ENCODE peak calls at places on chromosomes 2 and 18, in four cellular contexts. N is K562, V is HepG2, R is GM12878. I is an unnamed sample.
A peak's percentile ranks its signal among the peaks of the same experiment; 100 is the strongest.

GRCh38 chr2:86216577-86217555 is 17.6 kb downstream of the MRPL35 start:
- DNase-seq in N (peak; percentile 61), V (no peak), R (no peak), I (no peak)

GRCh38 chr2:173076557-173077345 is 1.1 kb downstream of the MAP3K20 start:
- DNase-seq in N (peak; percentile 48), V (no peak), R (peak; percentile 20), I (peak; percentile 37)

GRCh38 chr2:10620481-10620880 is 69.3 kb downstream of the NOL10 start:
- DNase-seq in N (no peak), V (no peak), R (no peak), I (no peak)

GRCh38 chr2:172408143-172408766 is 19.1 kb upstream of the ITGA6 start:
- DNase-seq in N (no peak), V (no peak), R (no peak), I (no peak)

GRCh38 chr2:191631754-191632153 is 46.2 kb upstream of the NABP1 start:
- DNase-seq in N (peak; percentile 11), V (peak; percentile 35), R (no peak), I (peak; percentile 52)

GRCh38 chr2:131046580-131047274 is 46.5 kb downstream of the FAM168B start:
- DNase-seq in N (no peak), V (no peak), R (no peak), I (no peak)

GRCh38 chr2:121199281-121200010 is 85.6 kb downstream of the TFCP2L1 start:
- DNase-seq in N (no peak), V (no peak), R (no peak), I (no peak)

GRCh38 chr2:32865399-32866068 is 81.2 kb upstream of the LTBP1 start:
- DNase-seq in N (no peak), V (no peak), R (no peak), I (no peak)

GRCh38 chr2:240582781-240583180 is 3.8 kb upstream of the CAPN10 start:
- DNase-seq in N (no peak), V (no peak), R (no peak), I (no peak)

GRCh38 chr18:59631583-59632181 is 65.5 kb downstream of the CCBE1 start:
- DNase-seq in N (peak; percentile 10), V (peak; percentile 1), R (no peak), I (peak; percentile 20)

GRCh38 chr2:37201766-37202165 is 5.5 kb downstream of the CEBPZOS start:
- DNase-seq in N (no peak), V (no peak), R (no peak), I (no peak)

GRCh38 chr2:95530734-95531133 is 46.2 kb upstream of the TRIM43B start:
- DNase-seq in N (no peak), V (no peak), R (peak; percentile 51), I (no peak)

GRCh38 chr2:21260316-21260715 is 136.5 kb downstream of the TDRD15 start:
- DNase-seq in N (no peak), V (no peak), R (no peak), I (no peak)

GRCh38 chr2:109662889-109663288 is 48.7 kb downstream of the SOWAHC start:
- DNase-seq in N (no peak), V (peak; percentile 58), R (no peak), I (no peak)

GRCh38 chr18:6757966-6758365 is 28.4 kb downstream of the ARHGAP28 start:
- DNase-seq in N (no peak), V (no peak), R (no peak), I (no peak)

GRCh38 chr2:67309281-67309680 is 87.9 kb upstream of the ETAA1 start:
- DNase-seq in N (no peak), V (peak; percentile 89), R (no peak), I (peak; percentile 55)

GRCh38 chr2:3670941-3671340 is 12.9 kb downstream of the ALLC start:
- DNase-seq in N (no peak), V (no peak), R (no peak), I (no peak)

GRCh38 chr2:31711737-31712136 is 131.0 kb upstream of the SRD5A2 start:
- DNase-seq in N (no peak), V (no peak), R (no peak), I (no peak)

GRCh38 chr2:170715932-170716777 is 1.0 kb downstream of the SP5 start:
- DNase-seq in N (no peak), V (peak; percentile 59), R (no peak), I (no peak)

GRCh38 chr18:76467371-76468190 is 27.5 kb downstream of the ZNF516 start:
- DNase-seq in N (no peak), V (no peak), R (no peak), I (no peak)

GRCh38 chr2:12848176-12848575 is 131.4 kb downstream of the TRIB2 start:
- DNase-seq in N (no peak), V (no peak), R (no peak), I (no peak)

GRCh38 chr2:16273111-16273510 is 332.8 kb downstream of the MYCN start:
- DNase-seq in N (no peak), V (no peak), R (no peak), I (no peak)

GRCh38 chr2:106941372-106941993 is 55.5 kb upstream of the ST6GAL2 start:
- DNase-seq in N (no peak), V (no peak), R (no peak), I (no peak)

GRCh38 chr2:147273106-147273505 is 571.7 kb upstream of the ACVR2A start:
- DNase-seq in N (no peak), V (no peak), R (no peak), I (no peak)

GRCh38 chr2:105494683-105495425 is 96.0 kb upstream of the FHL2 start:
- DNase-seq in N (no peak), V (no peak), R (no peak), I (no peak)

GRCh38 chr2:233538741-233539140 is 27.8 kb downstream of the USP40 start:
- DNase-seq in N (no peak), V (no peak), R (no peak), I (no peak)

GRCh38 chr2:63981702-63982103 is 37.5 kb downstream of the VPS54 start:
- DNase-seq in N (no peak), V (peak; percentile 73), R (no peak), I (no peak)

GRCh38 chr2:70250434-70250833 is 2.0 kb upstream of the TIA1 start:
- DNase-seq in N (no peak), V (no peak), R (no peak), I (no peak)

GRCh38 chr2:43480874-43481273 is 115.0 kb downstream of the THADA start:
- DNase-seq in N (no peak), V (no peak), R (no peak), I (no peak)

GRCh38 chr18:267380-267687 is 513 bp downstream of the THOC1 start:
- DNase-seq in N (no peak), V (no peak), R (no peak), I (peak; percentile 19)

GRCh38 chr2:236628256-236628961 is 58.8 kb downstream of the ACKR3 start:
- DNase-seq in N (no peak), V (no peak), R (no peak), I (no peak)

GRCh38 chr2:28801726-28802125 is 8.9 kb upstream of the SPDYA start:
- DNase-seq in N (no peak), V (no peak), R (no peak), I (peak; percentile 25)

GRCh38 chr2:197195591-197195990 is 115.0 kb downstream of the ANKRD44 start:
- DNase-seq in N (no peak), V (no peak), R (no peak), I (no peak)
- TF ChIP-seq BHLHE40 in N (no peak), V (no peak), R (no peak), I (no peak)

GRCh38 chr2:71940695-71941094 is 207.0 kb downstream of the CYP26B1 start:
- DNase-seq in N (no peak), V (no peak), R (no peak), I (no peak)

GRCh38 chr2:71937401-71937800 is 210.3 kb downstream of the CYP26B1 start:
- DNase-seq in N (no peak), V (no peak), R (no peak), I (no peak)

GRCh38 chr2:71938108-71938507 is 209.6 kb downstream of the CYP26B1 start:
- DNase-seq in N (peak; percentile 1), V (no peak), R (no peak), I (no peak)

GRCh38 chr2:71939588-71940535 is 207.8 kb downstream of the CYP26B1 start:
- DNase-seq in N (no peak), V (no peak), R (no peak), I (no peak)

DNA sequence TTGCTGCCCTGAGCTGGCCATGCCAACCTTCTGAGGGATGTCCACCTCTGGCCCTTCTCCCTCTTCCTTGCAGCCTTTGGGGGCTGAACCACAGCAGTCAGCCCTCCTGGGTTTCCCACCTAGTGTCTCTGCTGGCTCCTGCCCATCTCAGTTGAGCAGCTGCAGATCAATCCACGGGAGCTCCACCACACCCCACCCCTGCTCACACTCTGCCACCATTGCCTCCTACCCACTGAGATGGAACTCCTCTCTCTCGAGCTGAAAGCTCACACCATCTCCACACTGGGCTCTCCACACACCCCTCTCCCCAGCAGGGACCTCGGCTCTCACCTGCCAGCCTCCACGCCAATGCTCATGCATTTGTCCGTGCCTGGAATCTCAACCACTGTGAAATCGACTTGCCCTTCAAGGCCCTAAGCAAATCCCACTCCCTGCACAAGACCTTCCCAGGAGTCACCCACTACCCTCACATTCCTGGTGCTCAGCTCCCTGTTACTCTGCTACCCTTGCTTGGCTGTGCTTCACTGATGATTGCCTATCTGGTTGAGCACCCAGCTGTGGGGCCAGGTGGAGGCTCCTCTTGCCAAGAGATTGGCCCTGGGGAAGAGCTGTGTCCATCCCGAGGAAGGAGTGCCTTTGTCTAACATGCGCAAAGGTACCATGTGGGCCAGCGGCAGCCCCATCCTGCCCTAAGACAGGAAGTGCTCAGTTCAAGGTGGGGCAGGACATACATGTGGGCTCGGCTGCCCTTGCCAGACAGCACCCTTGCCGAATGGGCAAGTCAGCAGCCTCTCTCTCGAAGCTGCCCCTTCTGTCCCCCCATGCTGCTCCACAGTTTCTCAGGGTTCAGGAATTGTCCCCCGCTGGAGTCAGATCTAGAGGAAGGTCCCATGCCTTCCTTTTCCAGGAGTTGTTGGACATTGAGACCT is 208.7 kb downstream of the CYP26B1 start:
- DNase-seq in N (no peak), V (no peak), R (no peak), I (no peak)
- TF ChIP-seq KDM1A in N (no peak), V (no peak), R (no peak), I (no peak)

DNA sequence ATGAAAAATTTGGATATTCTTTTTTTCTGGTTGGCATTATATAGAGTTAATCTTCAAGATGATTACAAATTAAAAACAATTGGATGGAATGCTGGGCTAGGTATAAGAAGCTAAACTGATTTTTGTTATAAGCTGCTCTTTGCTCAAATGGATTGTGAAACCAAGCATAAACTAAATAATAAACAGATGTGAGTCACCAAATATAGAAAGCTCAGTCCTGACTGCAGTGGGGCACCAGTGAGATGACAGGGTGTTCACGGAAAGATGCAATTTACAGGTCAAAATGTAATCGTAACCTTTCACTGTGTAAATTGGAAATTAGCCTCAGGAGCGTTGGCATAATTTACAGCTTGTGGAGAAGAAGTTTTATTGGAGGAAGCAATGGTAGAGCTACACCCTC is 74.1 kb upstream of the NFATC1 start:
- DNase-seq in N (no peak), V (no peak), R (no peak), I (no peak)
- TF ChIP-seq BHLHE40 in N (no peak), V (no peak), R (no peak), I (no peak)

DNA sequence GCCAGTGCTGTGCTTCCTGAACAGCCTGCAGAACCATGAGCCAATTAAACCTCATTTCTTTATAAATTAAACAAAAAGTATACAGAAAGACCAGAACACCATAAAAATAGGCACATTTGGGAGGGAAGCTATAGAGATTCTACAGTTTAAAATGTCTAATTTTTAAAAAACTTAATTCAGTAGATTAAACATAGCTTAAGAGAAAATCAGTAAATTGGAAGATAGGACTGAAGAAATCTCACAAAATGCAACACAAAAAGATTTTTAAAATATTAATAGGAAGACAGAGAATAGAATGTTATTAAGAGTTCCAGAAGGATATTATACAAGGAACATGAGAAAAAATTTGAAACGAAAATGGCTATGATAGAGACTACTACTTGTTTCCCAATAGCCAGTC is 90.5 kb upstream of the SPTBN1 start:
- DNase-seq in N (no peak), V (no peak), R (no peak), I (no peak)
- TF ChIP-seq KDM1A in N (no peak), V (no peak), R (no peak), I (no peak)

I was measured in A549.